ENCODE peak calls at places on chromosomes 7 and 10, in four cellular contexts. O is mesendoderm, Z is IMR-90, F is H9. R is an unnamed sample.

GRCh38 chr10:52351911-52352310 is 37.8 kb downstream of the DKK1 start:
- DNase-seq in Z (peak; percentile 37), O (no peak), F (no peak), R (no peak)

GRCh38 chr10:132540456-132540855 is 2.9 kb downstream of the INPP5A start:
- DNase-seq in F (no peak), Z (peak; percentile 29), O (peak; percentile 22), R (no peak)

GRCh38 chr10:110413049-110413783 is 84.5 kb upstream of the DUSP5 start:
- DNase-seq in Z (no peak), F (no peak), O (no peak), R (no peak)

GRCh38 chr10:13904053-13904452 is 317.3 kb downstream of the PRPF18 start:
- DNase-seq in O (no peak), Z (no peak), F (no peak), R (no peak)

GRCh38 chr7:36393826-36394225 is 4.2 kb downstream of the ANLN start:
- DNase-seq in O (no peak), F (no peak), Z (no peak), R (no peak)

GRCh38 chr10:46001187-46001756 is 29.0 kb downstream of the TIMM23 start:
- DNase-seq in F (no peak), O (no peak), Z (no peak), R (no peak)

GRCh38 chr10:34489973-34490372 is 325.1 kb downstream of the PARD3 start:
- DNase-seq in O (no peak), F (no peak), Z (peak; percentile 64), R (no peak)

GRCh38 chr10:11324761-11325321 is 286.6 kb downstream of the USP6NL start:
- DNase-seq in O (no peak), Z (no peak), F (no peak), R (no peak)

GRCh38 chr10:91569522-91569921 is 63.3 kb downstream of the PPP1R3C start:
- DNase-seq in Z (no peak), O (no peak), F (no peak), R (no peak)

GRCh38 chr7:54967384-54967783 is 51.4 kb upstream of the EGFR start:
- DNase-seq in Z (peak; percentile 40), F (no peak), O (peak; percentile 80), R (no peak)

GRCh38 chr10:1411956-1412355 is 325.4 kb downstream of the ADARB2 start:
- DNase-seq in Z (no peak), O (no peak), F (no peak), R (no peak)

GRCh38 chr10:60048146-60048545 is 141.8 kb upstream of the CCDC6 start:
- DNase-seq in F (peak; percentile 66), O (peak; percentile 93), Z (no peak), R (peak; percentile 47)

GRCh38 chr7:76512941-76513816 is 2.8 kb downstream of the UPK3B start:
- DNase-seq in Z (no peak), F (peak; percentile 76), O (peak; percentile 81), R (no peak)

GRCh38 chr10:124119933-124120332 is 26.5 kb upstream of the CHST15 start:
- DNase-seq in Z (no peak), F (no peak), O (no peak), R (no peak)

GRCh38 chr10:34723746-34724145 is 91.3 kb downstream of the PARD3 start:
- DNase-seq in O (peak; percentile 62), Z (peak; percentile 78), F (no peak), R (peak; percentile 40)

GRCh38 chr10:113958631-113959382 is 84.9 kb upstream of the ADRB1 start:
- DNase-seq in F (no peak), Z (peak; percentile 93), O (peak; percentile 75), R (no peak)

GRCh38 chr10:5547934-5548660 is 23.3 kb downstream of the CALML3 start:
- DNase-seq in F (no peak), O (no peak), Z (no peak), R (no peak)

GRCh38 chr10:99364125-99364524 is 35.0 kb downstream of the CNNM1 start:
- DNase-seq in F (no peak), O (no peak), Z (peak; percentile 79), R (no peak)

GRCh38 chr10:101018118-101018599 is 12.8 kb downstream of the PDZD7 start:
- DNase-seq in Z (no peak), O (peak; percentile 77), F (peak; percentile 57), R (no peak)

GRCh38 chr7:4103352-4104091 is 578.6 kb upstream of the FOXK1 start:
- DNase-seq in F (peak; percentile 52), Z (peak; percentile 7), O (peak; percentile 70), R (no peak)

GRCh38 chr7:131897790-131898165 is 341.4 kb upstream of the PODXL start:
- DNase-seq in F (peak; percentile 18), O (peak; percentile 46), Z (no peak), R (no peak)

GRCh38 chr7:12403287-12404181 is at the start of gene VWDE:
- DNase-seq in Z (no peak), O (peak; percentile 90), F (peak; percentile 90), R (peak; percentile 81)

GRCh38 chr10:43172645-43173044 is 34.4 kb downstream of the CSGALNACT2 start:
- DNase-seq in Z (no peak), O (no peak), F (no peak), R (no peak)

GRCh38 chr7:30285067-30285530 is 702 bp downstream of the ZNRF2 start:
- DNase-seq in F (no peak), O (peak; percentile 44), Z (peak; percentile 8), R (no peak)

GRCh38 chr10:84294766-84295447 is 33.5 kb upstream of the CCSER2 start:
- DNase-seq in O (no peak), F (no peak), Z (peak; percentile 46), R (no peak)

GRCh38 chr7:128073671-128074070 is 42.4 kb upstream of the LRRC4 start:
- DNase-seq in F (no peak), O (no peak), Z (no peak), R (no peak)

GRCh38 chr7:1236132-1236655 is 3.5 kb downstream of the UNCX start:
- DNase-seq in F (no peak), O (peak; percentile 27), Z (no peak), R (no peak)

GRCh38 chr10:100970914-100971811 is 1.9 kb downstream of the SEMA4G start:
- DNase-seq in O (no peak), Z (no peak), F (no peak), R (no peak)

GRCh38 chr7:8638076-8638475 is 204.7 kb downstream of the NXPH1 start:
- DNase-seq in F (no peak), Z (no peak), O (no peak), R (no peak)

GRCh38 chr7:133770863-133771492 is 356.2 kb upstream of the LRGUK start:
- DNase-seq in Z (peak; percentile 80), F (no peak), O (no peak), R (no peak)

GRCh38 chr10:17795088-17795487 is 14.1 kb upstream of the MRC1 start:
- DNase-seq in F (no peak), O (no peak), Z (no peak), R (no peak)
- H3K4ac ChIP-seq in F (no peak overlapping the region), O (no peak overlapping the region), Z (no peak overlapping the region), R (no peak overlapping the region)

DNA sequence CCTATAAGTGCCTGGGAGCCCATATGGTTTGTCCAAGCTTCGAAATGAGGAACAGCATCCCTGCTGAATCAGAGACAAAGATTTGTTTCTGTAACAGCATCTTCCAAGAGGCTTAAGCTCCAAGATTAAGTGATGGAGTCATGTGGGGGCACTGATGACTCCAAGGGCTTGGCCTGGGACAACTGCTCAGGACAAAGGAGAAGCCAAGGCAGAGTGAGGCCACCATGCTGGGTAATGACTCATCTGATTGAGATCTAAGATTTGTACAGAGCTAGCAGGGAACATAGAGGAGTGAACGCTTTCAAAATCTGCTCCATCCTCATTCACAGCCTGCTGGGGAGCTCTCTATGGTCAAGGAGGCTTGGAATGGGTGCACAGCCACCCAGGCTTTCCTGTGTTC is 49.3 kb downstream of the C10orf120 start:
- DNase-seq in O (no peak), Z (no peak), F (no peak), R (no peak)
- H3K56ac ChIP-seq in O (no peak overlapping the region), Z (no peak overlapping the region), F (no peak overlapping the region), R (no peak overlapping the region)

GRCh38 chr10:28878236-28878970 is 201.1 kb downstream of the BAMBI start:
- DNase-seq in F (no peak), O (peak; percentile 51), Z (no peak), R (no peak)

GRCh38 chr10:28881483-28881882 is 204.2 kb downstream of the BAMBI start:
- DNase-seq in F (no peak), O (no peak), Z (peak; percentile 21), R (no peak)

GRCh38 chr10:28883741-28884443 is 206.6 kb downstream of the BAMBI start:
- DNase-seq in O (no peak), F (no peak), Z (no peak), R (no peak)

GRCh38 chr10:28880551-28880950 is 203.2 kb downstream of the BAMBI start:
- DNase-seq in O (no peak), Z (no peak), F (no peak), R (no peak)

DNA sequence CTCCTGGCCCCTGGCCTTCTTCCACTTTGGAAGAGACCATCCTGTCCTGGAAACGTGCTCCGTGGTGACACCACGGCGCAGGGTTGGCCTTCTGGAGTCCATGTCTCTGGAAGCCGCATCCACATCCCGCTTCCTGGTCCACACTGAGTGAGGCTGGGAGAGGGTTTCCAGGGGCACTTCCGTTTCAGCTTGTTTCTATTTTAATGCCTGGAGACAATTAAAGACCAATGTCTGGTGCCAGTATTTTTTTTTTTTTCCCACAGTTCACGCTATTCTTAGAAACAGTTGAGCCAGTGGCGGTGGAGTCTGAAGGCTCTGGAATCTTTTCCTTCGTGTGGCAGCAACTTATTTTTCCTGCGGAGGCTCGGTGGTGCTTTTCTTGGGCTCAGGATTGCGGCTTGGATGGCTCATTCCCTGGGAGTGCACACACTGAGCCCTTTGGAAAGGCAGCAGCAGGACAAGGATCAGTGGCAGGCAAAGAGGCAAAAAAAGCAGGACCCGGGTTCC is 202.6 kb downstream of the BAMBI start:
- DNase-seq in F (no peak), O (no peak), Z (no peak), R (no peak)
- H3K4ac ChIP-seq in F (no peak overlapping the region), O (no peak overlapping the region), Z (no peak overlapping the region), R (no peak overlapping the region)

DNA sequence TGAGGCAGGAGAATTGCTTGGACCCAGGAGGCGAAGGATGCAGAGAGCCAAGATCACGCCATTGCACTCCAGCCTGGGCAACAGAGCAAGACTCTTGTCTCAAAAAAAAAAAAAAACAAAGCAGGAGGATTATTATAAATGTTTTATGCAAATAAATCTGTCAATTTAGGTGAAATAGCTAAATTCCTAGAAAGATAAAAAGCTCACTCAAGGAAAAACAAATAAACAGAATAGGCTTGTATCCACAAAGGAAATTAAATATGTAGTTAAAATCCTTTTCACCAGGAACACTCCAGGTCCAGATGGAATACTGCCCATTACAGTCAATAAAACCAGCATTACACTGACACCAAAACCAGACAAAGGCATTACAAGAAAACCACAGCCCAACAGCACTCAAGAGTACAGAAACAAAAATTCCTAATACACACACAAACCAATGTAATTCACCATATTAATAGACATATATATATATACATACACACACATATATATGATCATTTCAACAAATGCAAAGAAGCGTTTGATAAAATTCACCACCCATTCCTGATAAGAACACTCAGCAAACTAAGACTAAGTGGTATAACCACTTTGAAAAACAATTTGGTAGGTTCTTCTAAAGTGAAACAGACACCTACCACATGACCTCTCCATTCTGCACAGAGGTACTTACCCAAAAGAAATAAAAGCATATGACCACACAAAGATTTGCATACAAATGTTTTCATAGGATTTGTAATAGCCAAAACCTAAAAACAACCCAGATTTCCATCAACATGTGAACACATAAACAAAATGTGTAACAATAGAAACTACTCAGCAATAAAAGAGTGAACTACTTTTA is 38.8 kb downstream of the ABI1 start:
- DNase-seq in O (no peak), F (no peak), Z (no peak), R (no peak)
- H3K56ac ChIP-seq in O (no peak overlapping the region), F (no peak overlapping the region), Z (no peak overlapping the region), R (no peak overlapping the region)

GRCh38 chr10:102781089-102781920 is 37.6 kb downstream of the WBP1L start:
- DNase-seq in Z (no peak), F (no peak), O (peak; percentile 79), R (no peak)
- H3K4ac ChIP-seq in Z (no peak overlapping the region), F (no peak overlapping the region), O (no peak overlapping the region), R (peak overlapping the region; percentile 58)